ENCODE peak calls at places on chromosomes 12 and 14, in eight cellular contexts. F is NCI-H446, Z is AG08396, K is AG10803, L is hepatocyte, P is SW 1271, Q is A172, U is NCI-H1694 treated with DMSO at 0.1 percent for 48 hours. A is an unnamed sample.

GRCh38 chr14:62117010-62117717 is 354.9 kb downstream of the SNAPC1 start:
- DNase-seq in F (no peak), Z (peak), K (peak), L (peak), P (peak), Q (no peak), U (peak), A (peak)

GRCh38 chr14:106875503-106875902 is 1349.1 kb downstream of the TMEM121 start:
- DNase-seq in F (no peak), Z (no peak), K (no peak), L (no peak), P (peak), Q (no peak), U (no peak), A (peak)

GRCh38 chr12:79162948-79163347 is 298.4 kb downstream of the SYT1 start:
- DNase-seq in F (no peak), Z (no peak), K (no peak), L (no peak), P (no peak), Q (no peak), U (no peak), A (no peak)

GRCh38 chr12:18919826-18920511 is 182.1 kb downstream of the CAPZA3 start:
- DNase-seq in F (no peak), Z (no peak), K (no peak), L (peak), P (no peak), Q (no peak), U (no peak), A (no peak)

GRCh38 chr12:113988064-113988451 is 21.9 kb upstream of the RBM19 start:
- DNase-seq in F (no peak), Z (no peak), K (no peak), L (no peak), P (no peak), Q (no peak), U (no peak), A (no peak)

GRCh38 chr12:91743727-91744126 is 401.9 kb downstream of the BTG1 start:
- DNase-seq in F (no peak), Z (no peak), K (no peak), L (no peak), P (no peak), Q (no peak), U (no peak), A (no peak)

GRCh38 chr14:78902010-78902623 is 731.9 kb downstream of the NRXN3 start:
- DNase-seq in F (peak), Z (peak), K (peak), L (peak), P (peak), Q (peak), U (peak), A (peak)

GRCh38 chr12:59486827-59487226 is 109.0 kb upstream of the SLC16A7 start:
- DNase-seq in F (no peak), Z (no peak), K (no peak), L (no peak), P (no peak), Q (no peak), U (no peak), A (no peak)

GRCh38 chr12:67716817-67717216 is 68.3 kb downstream of the DYRK2 start:
- DNase-seq in F (no peak), Z (peak), K (peak), L (no peak), P (no peak), Q (peak), U (no peak), A (peak)

GRCh38 chr12:93743999-93744689 is 67.0 kb downstream of the CRADD start:
- DNase-seq in F (peak), Z (no peak), K (no peak), L (no peak), P (no peak), Q (no peak), U (no peak), A (no peak)

GRCh38 chr12:34406228-34406995 is 384.1 kb downstream of the ALG10 start:
- DNase-seq in F (no peak), Z (no peak), K (no peak), L (peak), P (no peak), Q (no peak), U (no peak), A (no peak)

GRCh38 chr12:40620564-40621019 is 71.6 kb upstream of the CNTN1 start:
- DNase-seq in F (no peak), Z (no peak), K (no peak), L (no peak), P (no peak), Q (no peak), U (no peak), A (no peak)

GRCh38 chr14:104281768-104282301 is 143.4 kb downstream of the KIF26A start:
- DNase-seq in F (no peak), Z (no peak), K (no peak), L (no peak), P (no peak), Q (no peak), U (no peak), A (no peak)

A was measured in myocyte.